ENCODE peak calls at places on chromosomes 4 and X, in four cellular contexts. A is HepG2, D is GM12878, H is H1. P is an unnamed sample.

GRCh38 chr4:159272341-159273125 is 169.7 kb downstream of the RAPGEF2 start:
- DNase-seq in A (no peak), D (no peak), H (no peak), P (no peak)

GRCh38 chrX:9153299-9153698 is 119.4 kb upstream of the FAM9B start:
- DNase-seq in A (no peak), D (no peak), H (no peak), P (no peak)

GRCh38 chr4:84792366-84793301 is 173.9 kb downstream of the WDFY3 start:
- DNase-seq in A (no peak), D (no peak), H (no peak), P (no peak)

GRCh38 chrX:51759055-51759454 is 15.8 kb downstream of the GSPT2 start:
- DNase-seq in A (no peak), D (no peak), H (no peak), P (no peak)

GRCh38 chr4:90120037-90120436 is 7.2 kb upstream of the CCSER1 start:
- DNase-seq in A (no peak), D (no peak), H (no peak), P (no peak)

GRCh38 chr4:1511441-1512041 is 105.3 kb upstream of the NKX1-1 start:
- DNase-seq in A (peak), D (no peak), H (no peak), P (peak)

GRCh38 chr4:99783940-99784339 is 32.7 kb upstream of the DAPP1 start:
- DNase-seq in A (no peak), D (no peak), H (no peak), P (no peak)

GRCh38 chrX:13845721-13846378 is 29.0 kb upstream of the GPM6B start:
- DNase-seq in A (no peak), D (no peak), H (no peak), P (no peak)

GRCh38 chr4:41749650-41750049 is 1.1 kb upstream of the PHOX2B start:
- DNase-seq in A (no peak), D (no peak), H (no peak), P (no peak)

GRCh38 chrX:42519666-42520231 is 258.2 kb downstream of the PPP1R2C start:
- DNase-seq in A (no peak), D (no peak), H (no peak), P (no peak)

GRCh38 chr4:147768113-147768512 is 36.2 kb downstream of the ARHGAP10 start:
- DNase-seq in A (no peak), D (no peak), H (no peak), P (no peak)

GRCh38 chr4:173095022-173095421 is 73.6 kb upstream of the GALNT7 start:
- DNase-seq in A (no peak), D (no peak), H (no peak), P (no peak)

GRCh38 chrX:285076-285677 is 4.0 kb downstream of the PLCXD1 start:
- DNase-seq in A (no peak), D (no peak), H (no peak), P (no peak)

GRCh38 chr4:1289232-1290164 is at the start of gene MAEA:
- DNase-seq in A (peak), D (peak), H (peak), P (peak)

GRCh38 chr4:8349664-8350225 is 80.2 kb downstream of the HTRA3 start:
- DNase-seq in A (no peak), D (no peak), H (no peak), P (no peak)

GRCh38 chr4:185424905-185425599 is 712 bp downstream of the UFSP2 start:
- DNase-seq in A (peak), D (no peak), H (no peak), P (no peak)

GRCh38 chrX:32520789-32521188 is 690.6 kb downstream of the DMD start:
- DNase-seq in A (no peak), D (no peak), H (no peak), P (no peak)

GRCh38 chr4:6250235-6250983 is 19.2 kb upstream of the WFS1 start:
- DNase-seq in A (peak), D (peak), H (no peak), P (peak)

GRCh38 chr4:73734405-73735070 is 5.8 kb upstream of the CXCL8 start:
- DNase-seq in A (no peak), D (no peak), H (no peak), P (no peak)

GRCh38 chr4:75321484-75321883 is 192.7 kb downstream of the RCHY1 start:
- DNase-seq in A (no peak), D (no peak), H (no peak), P (no peak)

GRCh38 chr4:150582881-150583286 is 933 bp downstream of the MAB21L2 start:
- DNase-seq in A (no peak), D (no peak), H (no peak), P (no peak)

GRCh38 chr4:152351080-152351479 is 184.8 kb downstream of the FBXW7 start:
- DNase-seq in A (no peak), D (no peak), H (no peak), P (no peak)

GRCh38 chr4:2811830-2812599 is 19.1 kb downstream of the SH3BP2 start:
- DNase-seq in A (peak), D (peak), H (no peak), P (no peak)

GRCh38 chrX:73876897-73877296 is 313.9 kb downstream of the CHIC1 start:
- DNase-seq in A (no peak), D (no peak), H (no peak), P (no peak)

GRCh38 chr4:792729-793108 is 33.2 kb downstream of the CPLX1 start:
- DNase-seq in A (no peak), D (no peak), H (no peak), P (no peak)

GRCh38 chr4:12729384-12729783 is 754.8 kb downstream of the RAB28 start:
- DNase-seq in A (peak), D (no peak), H (no peak), P (peak)

GRCh38 chrX:39211501-39211900 is 410.2 kb downstream of the MID1IP1 start:
- DNase-seq in A (no peak), D (no peak), H (no peak), P (no peak)

GRCh38 chr4:153488006-153488718 is 22.0 kb downstream of the TMEM131L start:
- DNase-seq in A (no peak), D (peak), H (no peak), P (no peak)

DNA sequence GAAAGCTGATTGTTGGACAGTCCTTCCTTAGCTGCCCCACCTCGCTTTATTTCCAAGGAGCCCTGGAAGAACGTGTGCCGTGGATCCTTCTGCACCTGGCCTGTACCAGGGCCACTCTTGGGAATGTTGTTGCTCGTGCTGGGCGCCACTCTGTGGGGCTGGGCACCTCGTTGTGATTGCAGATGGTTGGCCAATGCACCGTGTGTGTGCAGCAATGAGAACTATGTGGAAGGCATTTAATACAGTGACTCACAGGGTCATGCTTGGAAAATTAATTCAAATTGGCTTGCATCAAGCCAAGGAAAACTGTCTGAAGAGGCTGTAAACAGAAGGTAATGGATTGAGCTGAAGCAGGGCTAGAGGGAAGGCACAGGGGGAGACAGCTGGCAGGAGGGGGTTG is 37.0 kb upstream of the CD99L2 start:
- DNase-seq in A (no peak), D (no peak), H (no peak), P (no peak)
- TF ChIP-seq SUZ12 in A (no peak), D (no peak), H (no peak), P (no peak)

DNA sequence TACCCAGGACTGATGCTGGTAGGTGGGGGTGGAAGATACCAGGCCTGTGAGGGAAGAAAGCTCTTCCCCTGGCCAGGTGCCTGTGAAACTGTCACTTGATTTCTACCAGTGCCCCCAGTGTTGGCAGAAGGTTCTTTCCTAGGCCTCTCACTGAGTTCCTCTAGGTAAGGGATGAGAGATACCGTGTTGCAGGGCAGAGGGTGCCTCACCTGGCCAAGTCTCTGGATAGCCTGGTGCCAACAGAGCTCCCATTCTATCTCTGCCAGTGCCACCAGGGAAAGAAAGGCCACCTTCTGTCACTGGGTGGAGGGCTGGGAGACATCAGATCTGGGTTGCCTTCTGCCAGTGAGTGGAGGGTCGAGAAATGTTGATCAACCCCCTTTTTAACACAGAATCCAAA is 94.1 kb downstream of the RTL5 start:
- DNase-seq in A (no peak), D (no peak), H (no peak), P (no peak)
- TF ChIP-seq YY1 in A (no peak), D (no peak), H (no peak), P (no peak)

DNA sequence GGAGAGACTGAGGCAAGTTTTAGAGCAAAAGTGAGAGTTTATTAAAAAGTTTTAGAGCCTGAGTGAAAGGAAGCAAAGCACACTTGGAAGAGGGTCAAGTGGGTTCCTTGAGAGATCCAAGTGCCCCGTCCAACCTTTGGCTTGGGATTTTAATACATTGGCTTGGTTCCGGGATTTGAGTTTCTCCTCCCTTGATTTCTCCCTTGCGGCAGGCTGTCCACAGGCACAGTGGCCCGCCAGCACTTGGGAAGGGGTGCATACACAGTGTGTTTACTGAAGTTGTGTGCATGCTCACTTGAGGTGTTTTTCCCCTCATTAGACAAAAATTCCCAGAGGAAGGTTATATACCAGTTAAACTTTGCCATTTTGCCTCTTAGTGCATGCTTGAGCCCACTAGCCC is 333.5 kb downstream of the PCDH18 start:
- DNase-seq in A (no peak), D (no peak), H (no peak), P (no peak)
- H3K9ac ChIP-seq in A (no peak), D (no peak), H (no peak), P (no peak)

GRCh38 chr4:129532573-129532972 is 436.6 kb downstream of the C4orf33 start:
- DNase-seq in A (no peak), D (no peak), H (no peak), P (no peak)
- TF ChIP-seq SUZ12 in A (no peak), D (no peak), H (no peak), P (no peak)

GRCh38 chr4:83113429-83113786 is 1.1 kb downstream of the PLAC8 start:
- DNase-seq in A (no peak), D (no peak), H (no peak), P (no peak)
- TF ChIP-seq YY1 in A (no peak), D (no peak), H (no peak), P (no peak)

DNA sequence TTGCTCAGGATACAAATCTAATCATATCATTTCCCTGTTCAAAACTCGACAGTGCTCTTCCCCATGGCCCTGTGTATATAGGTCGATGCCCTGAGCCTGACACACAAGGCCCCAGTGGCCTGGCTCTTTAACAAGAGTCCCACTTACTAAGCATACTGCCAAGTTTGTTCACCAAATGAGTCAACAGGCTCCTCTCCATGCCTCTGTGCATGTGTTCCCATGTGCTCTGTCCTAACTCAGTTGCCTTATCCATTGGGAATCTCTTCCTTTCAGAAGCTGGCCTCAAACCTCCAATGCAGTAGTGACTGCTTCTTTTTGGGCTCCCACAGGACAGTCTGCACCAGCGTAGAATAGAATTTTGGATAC is 18.9 kb upstream of the CXCR3 start:
- DNase-seq in A (no peak), D (no peak), H (no peak), P (no peak)
- H3K9ac ChIP-seq in A (no peak), D (peak), H (no peak), P (no peak)

GRCh38 chr4:19729873-19730735 is 521.6 kb upstream of the SLIT2 start:
- DNase-seq in A (no peak), D (no peak), H (no peak), P (no peak)
- TF ChIP-seq SUZ12 in A (no peak), D (no peak), H (no peak), P (no peak)